ENCODE peak calls at places on chromosomes 4 and X, in six cellular contexts. P is HCT116, M is SK-N-SH, C is K562, U is HepG2, B is H1. N is an unnamed sample.

GRCh38 chrX:34578237-34578636 is 78.8 kb downstream of the TMEM47 start:
- DNase-seq in P (no peak), M (peak; percentile 0), B (no peak), U (no peak), C (no peak), N (no peak)

GRCh38 chr4:177251237-177251636 is 58.4 kb upstream of the NEIL3 start:
- DNase-seq in B (no peak), M (no peak), P (no peak), U (no peak), C (no peak), N (no peak)

GRCh38 chrX:102985182-102985581 is 48.1 kb downstream of the RAB40AL start:
- DNase-seq in M (no peak), B (no peak), C (no peak), P (no peak), U (no peak), N (no peak)

GRCh38 chrX:113019958-113020357 is 179.3 kb upstream of the AMOT start:
- DNase-seq in U (no peak), P (no peak), B (no peak), C (no peak), M (no peak), N (no peak)

GRCh38 chrX:73852022-73852421 is 289.0 kb downstream of the CHIC1 start:
- DNase-seq in P (no peak), M (no peak), B (no peak), U (no peak), C (no peak), N (no peak)

GRCh38 chr4:94540476-94540875 is 88.7 kb downstream of the PDLIM5 start:
- DNase-seq in B (no peak), M (no peak), C (no peak), U (no peak), P (no peak), N (no peak)

GRCh38 chrX:135477576-135477975 is 42.9 kb upstream of the INTS6L start:
- DNase-seq in P (peak; percentile 29), U (peak; percentile 33), C (peak; percentile 14), B (no peak), M (peak; percentile 20), N (peak; percentile 77)

GRCh38 chr4:2799971-2800690 is 7.2 kb downstream of the SH3BP2 start:
- DNase-seq in M (no peak), B (no peak), C (no peak), U (no peak), P (no peak), N (no peak)

GRCh38 chrX:130566028-130566683 is 164.4 kb downstream of the RBMX2 start:
- DNase-seq in B (no peak), C (no peak), M (no peak), U (no peak), P (no peak), N (no peak)

GRCh38 chrX:45165726-45166125 is 35.0 kb downstream of the DIPK2B start:
- DNase-seq in P (no peak), M (no peak), B (no peak), U (no peak), C (no peak), N (no peak)
- TF ChIP-seq JUND in P (no peak), M (no peak), B (no peak), U (no peak), C (no peak), N (no peak)

GRCh38 chrX:15343075-15343476 is 7.8 kb upstream of the PIGA start:
- DNase-seq in B (no peak), P (no peak), C (no peak), U (no peak), M (no peak), N (peak; percentile 35)
- TF ChIP-seq JUND in B (no peak), P (no peak), C (no peak), U (no peak), M (no peak), N (no peak)

GRCh38 chr4:88628746-88629145 is 36.5 kb downstream of the HERC3 start:
- DNase-seq in M (no peak), P (no peak), B (no peak), U (no peak), C (no peak), N (no peak)
- TF ChIP-seq JUND in M (no peak), P (no peak), B (no peak), U (no peak), C (no peak), N (no peak)

GRCh38 chrX:10631416-10632145 is 11.2 kb upstream of the MID1 start:
- DNase-seq in C (no peak), M (no peak), U (no peak), B (no peak), P (no peak), N (peak; percentile 51)
- TF ChIP-seq JUND in C (no peak), M (no peak), U (no peak), B (no peak), P (no peak), N (no peak)

GRCh38 chr4:26322349-26322748 is 1.5 kb downstream of the RBPJ start:
- DNase-seq in M (no peak), P (no peak), C (no peak), U (no peak), B (no peak), N (no peak)

GRCh38 chr4:26323807-26324206 is 3.0 kb downstream of the RBPJ start:
- DNase-seq in C (no peak), P (no peak), B (no peak), U (no peak), M (no peak), N (no peak)

GRCh38 chr4:26321326-26322276 is 787 bp downstream of the RBPJ start:
- DNase-seq in P (no peak), U (peak; percentile 5), C (no peak), M (peak; percentile 38), B (peak; percentile 66), N (peak; percentile 10)

GRCh38 chr4:26326791-26327190 is 6.0 kb downstream of the RBPJ start:
- DNase-seq in M (no peak), P (no peak), U (no peak), C (no peak), B (no peak), N (no peak)

GRCh38 chr4:26325191-26325590 is 4.4 kb downstream of the RBPJ start:
- DNase-seq in C (no peak), M (peak; percentile 33), B (no peak), U (peak; percentile 42), P (peak; percentile 35), N (peak; percentile 43)
- TF ChIP-seq JUND in C (no peak), M (no peak), B (no peak), U (no peak), P (no peak), N (no peak)

DNA sequence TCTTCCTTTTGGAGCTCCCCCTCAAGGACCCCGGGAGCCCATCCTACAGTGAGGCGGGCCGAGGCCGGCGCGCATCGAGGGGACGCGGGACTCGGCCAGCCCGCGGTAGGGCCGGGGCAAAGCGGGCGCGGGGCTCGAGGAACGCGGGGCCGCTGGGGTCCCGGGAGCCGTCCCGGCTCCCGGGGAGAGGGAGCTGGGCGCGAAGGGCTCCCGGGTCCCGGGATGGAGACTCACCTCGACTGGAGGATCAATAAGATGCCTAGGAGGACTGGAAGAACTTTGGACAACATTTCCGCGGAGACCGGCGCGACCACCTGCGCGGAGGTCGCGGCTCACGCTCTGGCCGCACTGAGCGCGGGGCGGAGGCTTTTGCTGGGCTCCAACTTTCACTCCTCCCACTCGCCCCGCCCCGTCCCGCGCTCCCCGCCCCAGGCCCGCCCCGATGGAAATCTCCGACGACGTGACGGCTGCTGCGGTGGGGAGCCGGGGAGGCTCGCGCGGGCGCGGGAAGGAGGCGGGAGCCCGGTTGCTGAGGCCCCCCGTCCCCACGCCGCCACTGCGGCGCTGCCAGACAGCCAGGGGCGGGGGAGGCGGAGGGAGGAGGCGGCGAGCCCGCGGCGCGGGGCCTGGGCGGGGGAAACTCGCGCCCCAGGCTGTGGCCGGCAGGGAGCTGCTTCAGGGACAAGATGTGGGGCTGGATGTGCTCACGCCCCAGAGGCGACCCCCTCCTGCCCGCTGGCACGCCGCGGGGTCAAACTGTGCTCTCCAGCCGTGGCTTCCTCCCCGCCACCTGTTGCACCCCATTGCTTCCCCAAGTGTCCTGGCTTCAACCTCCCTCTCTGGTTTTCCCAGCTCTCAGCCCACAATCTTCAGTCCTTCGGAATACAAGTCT is at the start of gene GABRE:
- DNase-seq in M (peak; percentile 40), U (no peak), C (peak; percentile 87), B (peak; percentile 53), P (no peak), N (no peak)
- TF ChIP-seq JUND in M (no peak), U (no peak), C (no peak), B (no peak), P (no peak), N (no peak)

GRCh38 chr4:183213996-183214395 is 106.1 kb downstream of the CLDN22 start:
- DNase-seq in C (no peak), P (no peak), B (no peak), U (no peak), M (no peak), N (no peak)

GRCh38 chr4:183211533-183211932 is 108.5 kb downstream of the CLDN22 start:
- DNase-seq in B (no peak), P (no peak), U (no peak), M (no peak), C (no peak), N (no peak)

GRCh38 chr4:183220246-183220645 is 99.8 kb downstream of the CLDN22 start:
- DNase-seq in C (no peak), M (no peak), U (no peak), B (no peak), P (no peak), N (no peak)

GRCh38 chr4:183214912-183215488 is 105.1 kb downstream of the CLDN22 start:
- DNase-seq in P (no peak), B (no peak), U (no peak), M (no peak), C (no peak), N (no peak)
- TF ChIP-seq JUND in P (no peak), B (no peak), U (no peak), M (no peak), C (no peak), N (no peak)

DNA sequence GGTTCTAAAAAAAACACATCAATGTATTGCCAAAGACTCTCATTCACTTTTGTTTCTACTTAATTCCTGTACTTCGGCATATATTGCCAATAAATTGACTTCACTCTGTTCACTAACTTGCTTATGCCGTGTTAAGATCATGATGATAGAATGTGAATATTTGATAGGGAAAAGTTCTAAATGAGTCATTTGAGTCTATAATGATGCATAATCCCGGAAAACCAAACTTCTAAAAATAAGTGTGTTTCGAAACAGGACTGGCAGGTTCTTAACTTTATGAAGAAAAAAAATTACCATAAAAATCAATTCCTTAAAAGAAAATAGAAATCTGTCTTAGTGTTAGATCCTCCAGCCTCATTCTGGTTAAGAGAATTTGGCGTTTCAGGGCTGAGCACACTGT is 387.5 kb upstream of the FTHL17 start:
- DNase-seq in U (no peak), C (no peak), M (no peak), P (no peak), B (no peak), N (no peak)
- TF ChIP-seq JUND in U (no peak), C (no peak), M (no peak), P (no peak), B (no peak), N (no peak)

GRCh38 chr4:145437466-145437865 is 44.2 kb upstream of the SMAD1 start:
- DNase-seq in P (no peak), C (no peak), B (no peak), U (no peak), M (no peak), N (no peak)

GRCh38 chr4:145435646-145436045 is 46.0 kb upstream of the SMAD1 start:
- DNase-seq in B (no peak), U (no peak), M (no peak), P (no peak), C (no peak), N (no peak)

GRCh38 chr4:145436793-145437192 is 44.9 kb upstream of the SMAD1 start:
- DNase-seq in M (no peak), C (no peak), U (no peak), P (no peak), B (no peak), N (no peak)

GRCh38 chr4:145438298-145438697 is 43.4 kb upstream of the SMAD1 start:
- DNase-seq in B (no peak), M (no peak), P (no peak), C (no peak), U (no peak), N (no peak)

GRCh38 chr4:145436114-145436513 is 45.5 kb upstream of the SMAD1 start:
- DNase-seq in M (no peak), B (no peak), C (no peak), P (no peak), U (no peak), N (no peak)
- TF ChIP-seq JUND in M (no peak), B (no peak), C (no peak), P (no peak), U (no peak), N (no peak)

N was measured in T47D.